ENCODE peak calls at places on chromosomes 16 and 17, in ten cellular contexts. E is GM12864; H is NCI-H2171 treated with DMSO at 0.1 percent for 48 hours; W is T follicular helper cell; V is GDM1; U is progenitor cell of endocrine pancreas; D is left ventricle myocardium superior; R is astrocyte of the spinal cord; N is stimulated activated naive B cell treated with anti-CD40 and anti-IgM and Interleukin-4, amounts not matched to agents 10 μg/mL and 1 μg/mL and 100 μg/mL, for 72 hours; B is lower leg skin. G is an unnamed sample.

GRCh38 chr16:85220125-85220839 is 108.0 kb upstream of the CIBAR2 start:
- DNase-seq in W (no peak), B (no peak), U (no peak), H (peak; percentile 99), R (peak; percentile 92), N (no peak), D (peak; percentile 83), V (no peak), E (no peak), G (no peak)

GRCh38 chr16:85462405-85463227 is 150.5 kb upstream of the GSE1 start:
- DNase-seq in D (peak; percentile 72), V (no peak), N (no peak), E (no peak), H (peak; percentile 82), U (no peak), W (no peak), R (no peak), B (no peak), G (peak; percentile 36)

GRCh38 chr17:78365561-78366108 is 5.8 kb upstream of the SOCS3 start:
- DNase-seq in B (no peak), U (no peak), E (no peak), W (no peak), R (peak; percentile 81), V (no peak), N (no peak), D (no peak), H (no peak), G (no peak)

GRCh38 chr16:89670496-89671431 is 13.1 kb downstream of the SPATA33 start:
- DNase-seq in D (no peak), V (no peak), B (no peak), U (no peak), H (no peak), E (no peak), N (no peak), R (peak; percentile 33), W (no peak), G (no peak)

GRCh38 chr17:8463089-8463488 is 27.4 kb downstream of the NDEL1 start:
- DNase-seq in N (no peak), W (no peak), V (no peak), B (no peak), U (no peak), H (no peak), R (peak; percentile 16), E (no peak), D (no peak), G (no peak)

GRCh38 chr17:5049314-5049819 is 14.1 kb upstream of the SLC52A1 start:
- DNase-seq in H (no peak), N (no peak), V (no peak), R (no peak), U (no peak), D (no peak), B (no peak), E (no peak), W (peak; percentile 74), G (no peak)

GRCh38 chr16:4386452-4386813 is 14.8 kb downstream of the VASN start:
- DNase-seq in U (no peak), E (no peak), B (no peak), V (no peak), W (no peak), D (peak; percentile 50), H (no peak), R (no peak), N (no peak), G (no peak)

GRCh38 chr16:13568803-13569202 is 351.2 kb upstream of the ERCC4 start:
- DNase-seq in V (no peak), N (no peak), B (no peak), W (no peak), E (no peak), D (no peak), H (no peak), R (no peak), U (no peak), G (no peak)

GRCh38 chr17:51846561-51846960 is 312.0 kb downstream of the CA10 start:
- DNase-seq in N (no peak), B (no peak), D (no peak), U (no peak), E (no peak), H (no peak), R (no peak), W (no peak), V (no peak), G (no peak)

GRCh38 chr16:1152123-1152638 is 725 bp upstream of the CACNA1H start:
- DNase-seq in E (no peak), H (no peak), D (peak; percentile 51), B (no peak), U (no peak), V (no peak), N (peak; percentile 20), W (peak; percentile 41), R (no peak), G (no peak)

GRCh38 chr17:49218941-49219913 is 8.7 kb downstream of the ABI3 start:
- DNase-seq in R (no peak), V (peak; percentile 29), N (peak; percentile 63), H (no peak), B (no peak), D (peak; percentile 39), W (no peak), E (peak; percentile 46), U (no peak), G (no peak)

GRCh38 chr16:525520-526180 is 1.9 kb upstream of the CAPN15 start:
- DNase-seq in D (peak; percentile 61), W (no peak), R (peak; percentile 83), H (no peak), B (no peak), U (no peak), E (peak; percentile 57), V (no peak), N (peak; percentile 53), G (peak; percentile 44)

GRCh38 chr16:74249281-74249680 is 47.3 kb upstream of the PSMD7 start:
- DNase-seq in D (no peak), N (no peak), W (no peak), V (no peak), B (no peak), H (no peak), U (no peak), E (no peak), R (no peak), G (no peak)

GRCh38 chr17:32445075-32445427 is 741 bp downstream of the PSMD11 start:
- DNase-seq in V (no peak), W (peak; percentile 17), U (no peak), R (peak; percentile 65), E (no peak), B (no peak), N (no peak), H (no peak), D (no peak), G (peak; percentile 36)

GRCh38 chr17:58330997-58331814 is 2.6 kb upstream of the TSPOAP1 start:
- DNase-seq in E (peak; percentile 66), D (peak; percentile 50), V (peak; percentile 76), B (no peak), U (no peak), R (no peak), N (peak; percentile 65), W (peak; percentile 57), H (no peak), G (peak; percentile 99)

GRCh38 chr16:29757950-29758466 is 12.2 kb upstream of the C16orf54 start:
- DNase-seq in D (no peak), W (no peak), N (no peak), R (peak; percentile 36), U (no peak), B (no peak), V (no peak), E (no peak), H (no peak), G (no peak)

GRCh38 chr17:44417553-44417952 is 28.1 kb upstream of the ITGA2B start:
- DNase-seq in D (no peak), N (no peak), E (peak; percentile 40), B (no peak), R (peak; percentile 79), V (no peak), H (no peak), U (no peak), W (no peak), G (no peak)

GRCh38 chr16:80387308-80387921 is 153.4 kb upstream of the DYNLRB2 start:
- DNase-seq in N (no peak), D (no peak), V (no peak), H (no peak), B (no peak), E (no peak), U (no peak), R (peak; percentile 1), W (no peak), G (no peak)

GRCh38 chr17:5584971-5585794 is 874 bp upstream of the NLRP1 start:
- DNase-seq in B (no peak), D (no peak), U (no peak), V (peak; percentile 40), N (no peak), E (no peak), H (no peak), W (no peak), R (peak; percentile 65), G (peak; percentile 6)

GRCh38 chr16:66273036-66273435 is 93.5 kb upstream of the CDH5 start:
- DNase-seq in W (no peak), E (no peak), D (no peak), V (no peak), U (no peak), B (peak; percentile 53), R (no peak), H (no peak), N (no peak), G (no peak)

GRCh38 chr16:67547423-67548264 is 14.7 kb upstream of the CTCF start:
- DNase-seq in D (peak; percentile 37), R (no peak), W (peak; percentile 55), E (no peak), U (no peak), N (peak; percentile 66), V (peak; percentile 53), H (peak; percentile 21), B (peak; percentile 88), G (no peak)

GRCh38 chr17:78105101-78105500 is 23.5 kb downstream of the TMC6 start:
- DNase-seq in E (no peak), H (no peak), W (no peak), B (no peak), D (no peak), U (no peak), N (no peak), V (no peak), R (no peak), G (no peak)

GRCh38 chr16:80735846-80736245 is 68.6 kb downstream of the CDYL2 start:
- DNase-seq in B (no peak), N (no peak), W (no peak), U (no peak), D (no peak), H (no peak), V (no peak), E (no peak), R (no peak), G (no peak)

GRCh38 chr16:51818342-51818944 is 667.4 kb upstream of the SALL1 start:
- DNase-seq in W (no peak), E (peak; percentile 5), D (peak; percentile 29), R (peak; percentile 36), H (peak; percentile 37), N (no peak), B (no peak), V (no peak), U (peak; percentile 51), G (no peak)

GRCh38 chr17:81241203-81241602 is 2.1 kb downstream of the NDUFAF8 start:
- DNase-seq in R (no peak), U (no peak), E (no peak), B (no peak), N (no peak), H (no peak), D (no peak), V (no peak), W (no peak), G (no peak)

GRCh38 chr16:4883501-4883900 is 36.2 kb downstream of the UBN1 start:
- DNase-seq in B (no peak), H (no peak), V (no peak), D (no peak), E (no peak), W (no peak), N (no peak), U (no peak), R (no peak), G (no peak)

GRCh38 chr17:63480826-63481487 is 4.1 kb downstream of the ACE start:
- DNase-seq in W (no peak), H (peak; percentile 98), V (no peak), R (no peak), B (no peak), U (no peak), E (no peak), N (no peak), D (no peak), G (no peak)

GRCh38 chr17:59842901-59843652 is 49.7 kb downstream of the TUBD1 start:
- DNase-seq in N (peak; percentile 70), R (peak; percentile 98), D (no peak), H (no peak), E (no peak), B (peak; percentile 85), U (no peak), V (no peak), W (peak; percentile 30), G (no peak)

G was measured in HL-60.